ENCODE peak calls at places on chromosomes 5 and 9, in eight cellular contexts. H is breast epithelium, G is A549, B is neural progenitor cell, U is PC-9, W is RWPE2, L is transverse colon, X is heart right ventricle. A is an unnamed sample. For H3K4me1, the result is how much of the 10 kb centered on the place peaks cover.

GRCh38 chr5:150904479-150905311 is at the start of gene ZNF300:
- DNase-seq in H (peak), G (peak), B (peak), U (peak), W (peak), L (peak), X (peak), A (peak)

GRCh38 chr5:112682621-112683061 is 55.0 kb upstream of the APC start:
- DNase-seq in H (no peak), G (no peak), B (no peak), U (peak), W (no peak), L (no peak), X (no peak), A (no peak)

GRCh38 chr9:89874351-89875321 is 269.8 kb downstream of the GADD45G start:
- DNase-seq in H (peak), G (no peak), B (peak), U (no peak), W (peak), L (no peak), X (peak), A (peak)

GRCh38 chr5:38465702-38466443 is 90.6 kb downstream of the LIFR start:
- DNase-seq in H (no peak), G (no peak), B (no peak), U (no peak), W (no peak), L (no peak), X (no peak), A (no peak)

GRCh38 chr9:27572566-27572917 is 739 bp downstream of the C9orf72 start:
- DNase-seq in H (no peak), G (no peak), B (peak), U (peak), W (no peak), L (peak), X (no peak), A (no peak)

GRCh38 chr9:87796232-87796631 is 70.3 kb downstream of the CTSL start:
- DNase-seq in H (no peak), G (no peak), B (no peak), U (peak), W (no peak), L (no peak), X (no peak), A (peak)

GRCh38 chr9:122217640-122218039 is 11.1 kb downstream of the LHX6 start:
- DNase-seq in H (no peak), G (no peak), B (no peak), U (no peak), W (no peak), L (no peak), X (no peak), A (no peak)

GRCh38 chr5:150309101-150309897 is 6.6 kb upstream of the ARSI start:
- DNase-seq in H (no peak), G (no peak), B (peak), U (no peak), W (peak), L (no peak), X (no peak), A (no peak)

GRCh38 chr5:57878301-57878722 is 395.7 kb upstream of the ACTBL2 start:
- DNase-seq in H (no peak), G (no peak), B (no peak), U (no peak), W (no peak), L (no peak), X (no peak), A (no peak)

GRCh38 chr5:38069360-38069759 is 189.0 kb upstream of the EGFLAM start:
- DNase-seq in H (no peak), G (no peak), B (no peak), U (no peak), W (no peak), L (no peak), X (no peak), A (no peak)

GRCh38 chr9:116075191-116075590 is 78.4 kb upstream of the PAPPA start:
- DNase-seq in H (no peak), G (no peak), B (no peak), U (no peak), W (no peak), L (no peak), X (no peak), A (no peak)

GRCh38 chr9:33415152-33416038 is 13.0 kb upstream of the AQP7 start:
- DNase-seq in H (peak), G (peak), B (peak), U (peak), W (no peak), L (peak), X (peak), A (peak)

GRCh38 chr9:93266521-93267001 is 82.6 kb downstream of the WNK2 start:
- DNase-seq in H (no peak), G (no peak), B (no peak), U (no peak), W (no peak), L (no peak), X (no peak), A (no peak)

GRCh38 chr5:40475546-40475945 is 204.2 kb upstream of the PTGER4 start:
- DNase-seq in H (no peak), G (no peak), B (no peak), U (peak), W (no peak), L (no peak), X (no peak), A (no peak)

GRCh38 chr5:40627708-40628107 is 52.0 kb upstream of the PTGER4 start:
- DNase-seq in H (no peak), G (no peak), B (no peak), U (peak), W (no peak), L (no peak), X (no peak), A (no peak)

GRCh38 chr9:136403538-136403914 is 3.6 kb upstream of the SNAPC4 start:
- DNase-seq in H (no peak), G (no peak), B (no peak), U (no peak), W (no peak), L (no peak), X (no peak), A (no peak)

GRCh38 chr5:159290741-159291140 is 27.7 kb downstream of the UBLCP1 start:
- DNase-seq in H (no peak), G (no peak), B (no peak), U (peak), W (no peak), L (no peak), X (no peak), A (no peak)

GRCh38 chr5:142293486-142293885 is 31.3 kb downstream of the SPRY4 start:
- DNase-seq in H (no peak), G (no peak), B (no peak), U (no peak), W (no peak), L (no peak), X (no peak), A (no peak)

GRCh38 chr5:152514827-152515397 is 109.8 kb upstream of the NMUR2 start:
- DNase-seq in H (no peak), G (peak), B (peak), U (no peak), W (no peak), L (no peak), X (no peak), A (no peak)

GRCh38 chr5:96627792-96628191 is 34.4 kb upstream of the CAST start:
- DNase-seq in H (no peak), G (peak), B (no peak), U (peak), W (no peak), L (no peak), X (no peak), A (no peak)

GRCh38 chr5:174535691-174536090 is 188.7 kb upstream of the MSX2 start:
- DNase-seq in H (no peak), G (no peak), B (peak), U (peak), W (no peak), L (no peak), X (no peak), A (no peak)

GRCh38 chr5:33472805-33473409 is 32.1 kb downstream of the TARS1 start:
- DNase-seq in H (no peak), G (no peak), B (no peak), U (no peak), W (no peak), L (no peak), X (no peak), A (no peak)

GRCh38 chr5:157143127-157143959 is 678 bp upstream of the MED7 start:
- DNase-seq in H (no peak), G (peak), B (no peak), U (no peak), W (no peak), L (peak), X (peak), A (peak)

GRCh38 chr9:37999501-38000189 is 69.4 kb downstream of the SHB start:
- DNase-seq in H (no peak), G (no peak), B (peak), U (peak), W (no peak), L (no peak), X (no peak), A (no peak)
- H3K4me1 ChIP-seq in H (under half), G (under half), B (under half), U (under half), W (under half), L (under half), X (under half), A (under half)

GRCh38 chr5:63125392-63125791 is 546.8 kb downstream of the LRRC70 start:
- DNase-seq in H (no peak), G (no peak), B (no peak), U (no peak), W (no peak), L (no peak), X (no peak), A (no peak)

GRCh38 chr5:63127054-63127453 is 548.4 kb downstream of the LRRC70 start:
- DNase-seq in H (no peak), G (no peak), B (no peak), U (no peak), W (no peak), L (no peak), X (no peak), A (no peak)

GRCh38 chr5:63128018-63128417 is 549.4 kb downstream of the LRRC70 start:
- DNase-seq in H (no peak), G (no peak), B (no peak), U (no peak), W (no peak), L (no peak), X (no peak), A (no peak)

GRCh38 chr5:63121471-63121870 is 542.9 kb downstream of the LRRC70 start:
- DNase-seq in H (no peak), G (no peak), B (no peak), U (no peak), W (no peak), L (no peak), X (no peak), A (no peak)

GRCh38 chr5:63125862-63126261 is 547.2 kb downstream of the LRRC70 start:
- DNase-seq in H (no peak), G (peak), B (no peak), U (no peak), W (no peak), L (no peak), X (no peak), A (no peak)
- TF ChIP-seq CTCF in H (no peak), G (peak), B (peak), U (peak), W (peak), L (no peak), X (no peak), A (peak)

DNA sequence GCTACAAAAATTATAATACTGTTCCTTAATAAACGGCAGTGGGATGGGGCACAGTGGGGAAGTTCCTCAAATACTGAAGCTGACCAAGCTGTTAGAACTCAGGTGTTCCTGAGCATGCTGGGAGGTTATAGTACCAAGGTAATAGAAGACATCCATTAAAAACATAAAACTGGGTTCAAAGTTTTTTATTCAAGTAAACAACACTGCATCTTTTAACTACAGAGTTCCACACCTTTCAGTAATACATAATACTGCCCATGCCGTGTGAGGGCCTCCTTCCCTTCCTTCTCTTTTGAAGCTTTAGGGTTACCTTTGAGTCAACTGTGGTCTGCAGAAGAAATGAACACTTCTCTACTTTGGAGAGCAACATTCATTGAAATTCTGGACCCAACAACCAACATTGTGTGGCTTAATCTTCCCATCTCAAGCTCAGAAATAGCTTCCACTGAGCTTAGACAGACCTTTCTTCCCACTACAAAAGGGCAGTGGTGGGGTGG is 43.6 kb downstream of the SERINC5 start:
- DNase-seq in H (no peak), G (no peak), B (no peak), U (no peak), W (no peak), L (no peak), X (no peak), A (no peak)
- H3K4me1 ChIP-seq in H (under half), G (under half), B (under half), U (under half), W (under half), L (half or more), X (under half), A (under half)

DNA sequence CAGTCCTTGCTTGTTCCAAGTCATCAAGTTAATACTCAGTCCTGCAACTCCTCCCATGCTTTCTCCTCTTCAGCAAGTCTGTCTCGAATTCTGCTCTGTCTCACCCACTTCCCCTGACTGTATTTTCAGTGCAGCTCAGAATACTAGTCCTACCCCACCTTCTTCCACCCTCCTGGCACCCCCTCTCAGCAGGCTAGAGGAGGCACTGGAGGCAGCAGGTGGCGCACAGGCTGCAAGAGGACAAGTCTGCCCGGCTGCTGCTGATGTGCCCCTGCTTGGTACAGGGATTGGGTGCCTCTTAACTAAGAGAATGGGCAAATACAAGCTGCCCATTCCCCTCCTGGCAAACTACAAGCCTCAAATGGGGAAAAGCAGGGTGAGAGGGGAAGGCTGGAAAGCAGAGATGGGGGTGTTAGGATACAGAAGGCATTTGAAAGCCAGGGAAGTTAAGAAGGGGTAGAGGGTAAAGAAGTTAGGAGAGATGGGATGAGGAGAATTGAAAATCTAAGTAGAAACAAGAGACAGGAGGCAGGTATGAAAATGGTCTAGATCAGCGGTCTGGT is 5.0 kb downstream of the TLN1 start:
- DNase-seq in H (no peak), G (no peak), B (no peak), U (no peak), W (no peak), L (peak), X (peak), A (no peak)
- TF ChIP-seq CTCF in H (no peak), G (no peak), B (no peak), U (no peak), W (peak), L (no peak), X (no peak), A (no peak)

DNA sequence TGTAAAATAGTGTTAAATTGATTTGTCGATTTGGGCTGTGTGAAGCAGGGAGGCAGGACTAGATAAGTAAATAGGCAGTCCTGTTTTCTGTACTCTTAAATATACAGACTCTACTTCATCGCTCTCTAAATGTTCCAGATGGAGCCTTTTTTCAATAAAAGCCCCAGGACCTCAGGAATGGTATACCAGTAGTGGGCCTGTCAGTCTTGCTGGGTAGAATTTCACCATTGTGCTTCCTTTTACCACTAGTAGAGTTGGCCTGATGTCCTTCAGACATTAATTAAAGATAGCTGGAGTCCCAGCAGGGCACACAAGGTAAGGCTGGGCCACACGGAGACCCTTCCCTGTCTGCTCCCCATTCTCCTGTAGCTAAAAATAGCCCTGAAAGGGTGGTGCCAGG is 6.0 kb downstream of the SNX18 start:
- DNase-seq in H (no peak), G (no peak), B (no peak), U (no peak), W (no peak), L (no peak), X (no peak), A (no peak)
- H3K4me1 ChIP-seq in H (under half), G (under half), B (under half), U (half or more), W (under half), L (half or more), X (half or more), A (half or more)

A was measured in upper lobe of left lung.